ENCODE peak calls at places on chromosomes 4 and X, in four cellular contexts. One of them, this sample, is unnamed.

GRCh38 chr4:56099378-56099786 is 150.6 kb downstream of the CEP135 start:
- DNase-seq in NCI-H2171 treated with DMSO at 0.1 percent for 48 hours: no peak
- DNase-seq in dermis blood vessel endothelial cell: no peak
- DNase-seq in activated CD4-positive, alpha-beta T cell treated with anti-CD3 and anti-CD28 coated beads, Interleukin-2, amount 10 ng/mL, durations not matched to agents 7 days and 5 days: no peak
- DNase-seq in this sample: no peak

GRCh38 chr4:99300934-99301333 is 10.1 kb upstream of the ADH1A start:
- DNase-seq in NCI-H2171 treated with DMSO at 0.1 percent for 48 hours: peak
- DNase-seq in dermis blood vessel endothelial cell: peak
- DNase-seq in activated CD4-positive, alpha-beta T cell treated with anti-CD3 and anti-CD28 coated beads, Interleukin-2, amount 10 ng/mL, durations not matched to agents 7 days and 5 days: no peak
- DNase-seq in this sample: no peak

GRCh38 chr4:84855774-84856173 is 110.7 kb downstream of the WDFY3 start:
- DNase-seq in activated CD4-positive, alpha-beta T cell treated with anti-CD3 and anti-CD28 coated beads, Interleukin-2, amount 10 ng/mL, durations not matched to agents 7 days and 5 days: no peak
- DNase-seq in NCI-H2171 treated with DMSO at 0.1 percent for 48 hours: no peak
- DNase-seq in dermis blood vessel endothelial cell: no peak
- DNase-seq in this sample: no peak

GRCh38 chrX:40151211-40152172 is 53.7 kb upstream of the BCOR start:
- DNase-seq in dermis blood vessel endothelial cell: no peak
- DNase-seq in activated CD4-positive, alpha-beta T cell treated with anti-CD3 and anti-CD28 coated beads, Interleukin-2, amount 10 ng/mL, durations not matched to agents 7 days and 5 days: no peak
- DNase-seq in NCI-H2171 treated with DMSO at 0.1 percent for 48 hours: peak
- DNase-seq in this sample: peak

GRCh38 chr4:139734201-139734874 is 68.7 kb downstream of the MGST2 start:
- DNase-seq in activated CD4-positive, alpha-beta T cell treated with anti-CD3 and anti-CD28 coated beads, Interleukin-2, amount 10 ng/mL, durations not matched to agents 7 days and 5 days: no peak
- DNase-seq in dermis blood vessel endothelial cell: no peak
- DNase-seq in NCI-H2171 treated with DMSO at 0.1 percent for 48 hours: peak
- DNase-seq in this sample: no peak

GRCh38 chr4:14771091-14771490 is 231.2 kb upstream of the CPEB2 start:
- DNase-seq in activated CD4-positive, alpha-beta T cell treated with anti-CD3 and anti-CD28 coated beads, Interleukin-2, amount 10 ng/mL, durations not matched to agents 7 days and 5 days: no peak
- DNase-seq in NCI-H2171 treated with DMSO at 0.1 percent for 48 hours: no peak
- DNase-seq in dermis blood vessel endothelial cell: no peak
- DNase-seq in this sample: no peak

GRCh38 chr4:150794706-150795105 is 212.8 kb downstream of the MAB21L2 start:
- DNase-seq in dermis blood vessel endothelial cell: no peak
- DNase-seq in activated CD4-positive, alpha-beta T cell treated with anti-CD3 and anti-CD28 coated beads, Interleukin-2, amount 10 ng/mL, durations not matched to agents 7 days and 5 days: no peak
- DNase-seq in NCI-H2171 treated with DMSO at 0.1 percent for 48 hours: no peak
- DNase-seq in this sample: no peak

GRCh38 chr4:102687373-102687981 is 73.3 kb downstream of the MANBA start:
- DNase-seq in NCI-H2171 treated with DMSO at 0.1 percent for 48 hours: no peak
- DNase-seq in activated CD4-positive, alpha-beta T cell treated with anti-CD3 and anti-CD28 coated beads, Interleukin-2, amount 10 ng/mL, durations not matched to agents 7 days and 5 days: no peak
- DNase-seq in dermis blood vessel endothelial cell: no peak
- DNase-seq in this sample: peak

GRCh38 chr4:41339812-41340809 is 83.4 kb downstream of the UCHL1 start:
- DNase-seq in dermis blood vessel endothelial cell: peak
- DNase-seq in activated CD4-positive, alpha-beta T cell treated with anti-CD3 and anti-CD28 coated beads, Interleukin-2, amount 10 ng/mL, durations not matched to agents 7 days and 5 days: no peak
- DNase-seq in NCI-H2171 treated with DMSO at 0.1 percent for 48 hours: peak
- DNase-seq in this sample: no peak

GRCh38 chr4:29058519-29058918 is 1661.7 kb upstream of the PCDH7 start:
- DNase-seq in activated CD4-positive, alpha-beta T cell treated with anti-CD3 and anti-CD28 coated beads, Interleukin-2, amount 10 ng/mL, durations not matched to agents 7 days and 5 days: no peak
- DNase-seq in NCI-H2171 treated with DMSO at 0.1 percent for 48 hours: no peak
- DNase-seq in dermis blood vessel endothelial cell: no peak
- DNase-seq in this sample: no peak

GRCh38 chr4:144894525-144894924 is 203.5 kb downstream of the ANAPC10 start:
- DNase-seq in activated CD4-positive, alpha-beta T cell treated with anti-CD3 and anti-CD28 coated beads, Interleukin-2, amount 10 ng/mL, durations not matched to agents 7 days and 5 days: no peak
- DNase-seq in NCI-H2171 treated with DMSO at 0.1 percent for 48 hours: no peak
- DNase-seq in dermis blood vessel endothelial cell: no peak
- DNase-seq in this sample: no peak

GRCh38 chrX:95764972-95765451 is 919.6 kb upstream of the DIAPH2 start:
- DNase-seq in NCI-H2171 treated with DMSO at 0.1 percent for 48 hours: peak
- DNase-seq in activated CD4-positive, alpha-beta T cell treated with anti-CD3 and anti-CD28 coated beads, Interleukin-2, amount 10 ng/mL, durations not matched to agents 7 days and 5 days: no peak
- DNase-seq in dermis blood vessel endothelial cell: peak
- DNase-seq in this sample: peak

GRCh38 chr4:57190651-57191481 is 80.7 kb upstream of the IGFBP7 start:
- DNase-seq in NCI-H2171 treated with DMSO at 0.1 percent for 48 hours: no peak
- DNase-seq in dermis blood vessel endothelial cell: peak
- DNase-seq in activated CD4-positive, alpha-beta T cell treated with anti-CD3 and anti-CD28 coated beads, Interleukin-2, amount 10 ng/mL, durations not matched to agents 7 days and 5 days: peak
- DNase-seq in this sample: peak

GRCh38 chr4:14095881-14096280 is 468.4 kb upstream of the BOD1L1 start:
- DNase-seq in activated CD4-positive, alpha-beta T cell treated with anti-CD3 and anti-CD28 coated beads, Interleukin-2, amount 10 ng/mL, durations not matched to agents 7 days and 5 days: no peak
- DNase-seq in dermis blood vessel endothelial cell: no peak
- DNase-seq in NCI-H2171 treated with DMSO at 0.1 percent for 48 hours: no peak
- DNase-seq in this sample: no peak

GRCh38 chr4:40856836-40857362 is 107.1 kb downstream of the NSUN7 start:
- DNase-seq in dermis blood vessel endothelial cell: peak
- DNase-seq in NCI-H2171 treated with DMSO at 0.1 percent for 48 hours: peak
- DNase-seq in activated CD4-positive, alpha-beta T cell treated with anti-CD3 and anti-CD28 coated beads, Interleukin-2, amount 10 ng/mL, durations not matched to agents 7 days and 5 days: peak
- DNase-seq in this sample: peak

GRCh38 chr4:181569553-181569952 is 673.6 kb upstream of the TENM3 start:
- DNase-seq in activated CD4-positive, alpha-beta T cell treated with anti-CD3 and anti-CD28 coated beads, Interleukin-2, amount 10 ng/mL, durations not matched to agents 7 days and 5 days: no peak
- DNase-seq in NCI-H2171 treated with DMSO at 0.1 percent for 48 hours: peak
- DNase-seq in dermis blood vessel endothelial cell: no peak
- DNase-seq in this sample: peak

GRCh38 chr4:175419120-175419774 is 392.8 kb downstream of the GPM6A start:
- DNase-seq in activated CD4-positive, alpha-beta T cell treated with anti-CD3 and anti-CD28 coated beads, Interleukin-2, amount 10 ng/mL, durations not matched to agents 7 days and 5 days: no peak
- DNase-seq in dermis blood vessel endothelial cell: no peak
- DNase-seq in NCI-H2171 treated with DMSO at 0.1 percent for 48 hours: no peak
- DNase-seq in this sample: no peak

GRCh38 chr4:2793920-2794706 is 1.2 kb downstream of the SH3BP2 start:
- DNase-seq in activated CD4-positive, alpha-beta T cell treated with anti-CD3 and anti-CD28 coated beads, Interleukin-2, amount 10 ng/mL, durations not matched to agents 7 days and 5 days: no peak
- DNase-seq in NCI-H2171 treated with DMSO at 0.1 percent for 48 hours: peak
- DNase-seq in dermis blood vessel endothelial cell: peak
- DNase-seq in this sample: no peak

GRCh38 chr4:135510582-135510981 is 1309.0 kb upstream of the PABPC4L start:
- DNase-seq in dermis blood vessel endothelial cell: no peak
- DNase-seq in NCI-H2171 treated with DMSO at 0.1 percent for 48 hours: no peak
- DNase-seq in activated CD4-positive, alpha-beta T cell treated with anti-CD3 and anti-CD28 coated beads, Interleukin-2, amount 10 ng/mL, durations not matched to agents 7 days and 5 days: no peak
- DNase-seq in this sample: no peak

GRCh38 chr4:186823989-186824388 is 100.3 kb upstream of the FAT1 start:
- DNase-seq in NCI-H2171 treated with DMSO at 0.1 percent for 48 hours: no peak
- DNase-seq in dermis blood vessel endothelial cell: no peak
- DNase-seq in activated CD4-positive, alpha-beta T cell treated with anti-CD3 and anti-CD28 coated beads, Interleukin-2, amount 10 ng/mL, durations not matched to agents 7 days and 5 days: no peak
- DNase-seq in this sample: no peak

GRCh38 chr4:143302526-143302925 is 34.1 kb upstream of the GAB1 start:
- DNase-seq in activated CD4-positive, alpha-beta T cell treated with anti-CD3 and anti-CD28 coated beads, Interleukin-2, amount 10 ng/mL, durations not matched to agents 7 days and 5 days: no peak
- DNase-seq in dermis blood vessel endothelial cell: no peak
- DNase-seq in NCI-H2171 treated with DMSO at 0.1 percent for 48 hours: no peak
- DNase-seq in this sample: no peak

GRCh38 chr4:160928482-160928881 is 1235.3 kb downstream of the FSTL5 start:
- DNase-seq in NCI-H2171 treated with DMSO at 0.1 percent for 48 hours: no peak
- DNase-seq in activated CD4-positive, alpha-beta T cell treated with anti-CD3 and anti-CD28 coated beads, Interleukin-2, amount 10 ng/mL, durations not matched to agents 7 days and 5 days: no peak
- DNase-seq in dermis blood vessel endothelial cell: no peak
- DNase-seq in this sample: no peak

GRCh38 chrX:116198235-116198634 is 27.7 kb downstream of the AGTR2 start:
- DNase-seq in NCI-H2171 treated with DMSO at 0.1 percent for 48 hours: no peak
- DNase-seq in dermis blood vessel endothelial cell: no peak
- DNase-seq in activated CD4-positive, alpha-beta T cell treated with anti-CD3 and anti-CD28 coated beads, Interleukin-2, amount 10 ng/mL, durations not matched to agents 7 days and 5 days: no peak
- DNase-seq in this sample: no peak

GRCh38 chrX:39688576-39689373 is 409.0 kb downstream of the BCOR start:
- DNase-seq in NCI-H2171 treated with DMSO at 0.1 percent for 48 hours: peak
- DNase-seq in activated CD4-positive, alpha-beta T cell treated with anti-CD3 and anti-CD28 coated beads, Interleukin-2, amount 10 ng/mL, durations not matched to agents 7 days and 5 days: peak
- DNase-seq in dermis blood vessel endothelial cell: peak
- DNase-seq in this sample: peak

GRCh38 chrX:56787734-56788152 is 58.7 kb downstream of the NBDY start:
- DNase-seq in NCI-H2171 treated with DMSO at 0.1 percent for 48 hours: no peak
- DNase-seq in activated CD4-positive, alpha-beta T cell treated with anti-CD3 and anti-CD28 coated beads, Interleukin-2, amount 10 ng/mL, durations not matched to agents 7 days and 5 days: no peak
- DNase-seq in dermis blood vessel endothelial cell: no peak
- DNase-seq in this sample: no peak

GRCh38 chr4:65437102-65437501 is 233.2 kb downstream of the EPHA5 start:
- DNase-seq in dermis blood vessel endothelial cell: peak
- DNase-seq in activated CD4-positive, alpha-beta T cell treated with anti-CD3 and anti-CD28 coated beads, Interleukin-2, amount 10 ng/mL, durations not matched to agents 7 days and 5 days: no peak
- DNase-seq in NCI-H2171 treated with DMSO at 0.1 percent for 48 hours: no peak
- DNase-seq in this sample: no peak

GRCh38 chrX:53859890-53860289 is 173.4 kb upstream of the HUWE1 start:
- DNase-seq in activated CD4-positive, alpha-beta T cell treated with anti-CD3 and anti-CD28 coated beads, Interleukin-2, amount 10 ng/mL, durations not matched to agents 7 days and 5 days: no peak
- DNase-seq in dermis blood vessel endothelial cell: no peak
- DNase-seq in NCI-H2171 treated with DMSO at 0.1 percent for 48 hours: no peak
- DNase-seq in this sample: no peak

GRCh38 chr4:113114884-113115283 is 65.4 kb downstream of the ANK2 start:
- DNase-seq in dermis blood vessel endothelial cell: no peak
- DNase-seq in activated CD4-positive, alpha-beta T cell treated with anti-CD3 and anti-CD28 coated beads, Interleukin-2, amount 10 ng/mL, durations not matched to agents 7 days and 5 days: no peak
- DNase-seq in NCI-H2171 treated with DMSO at 0.1 percent for 48 hours: peak
- DNase-seq in this sample: no peak

GRCh38 chrX:113747274-113747973 is 836.5 kb upstream of the HTR2C start:
- DNase-seq in NCI-H2171 treated with DMSO at 0.1 percent for 48 hours: no peak
- DNase-seq in activated CD4-positive, alpha-beta T cell treated with anti-CD3 and anti-CD28 coated beads, Interleukin-2, amount 10 ng/mL, durations not matched to agents 7 days and 5 days: no peak
- DNase-seq in dermis blood vessel endothelial cell: no peak
- DNase-seq in this sample: no peak

GRCh38 chr4:52868138-52868537 is 6.0 kb downstream of the RASL11B start:
- DNase-seq in NCI-H2171 treated with DMSO at 0.1 percent for 48 hours: peak
- DNase-seq in dermis blood vessel endothelial cell: no peak
- DNase-seq in activated CD4-positive, alpha-beta T cell treated with anti-CD3 and anti-CD28 coated beads, Interleukin-2, amount 10 ng/mL, durations not matched to agents 7 days and 5 days: no peak
- DNase-seq in this sample: no peak

GRCh38 chr4:112552668-112553067 is 36.7 kb upstream of the NEUROG2 start:
- DNase-seq in NCI-H2171 treated with DMSO at 0.1 percent for 48 hours: no peak
- DNase-seq in activated CD4-positive, alpha-beta T cell treated with anti-CD3 and anti-CD28 coated beads, Interleukin-2, amount 10 ng/mL, durations not matched to agents 7 days and 5 days: no peak
- DNase-seq in dermis blood vessel endothelial cell: no peak
- DNase-seq in this sample: no peak

GRCh38 chr4:69994782-69995181 is 984 bp upstream of the STATH start:
- DNase-seq in dermis blood vessel endothelial cell: no peak
- DNase-seq in activated CD4-positive, alpha-beta T cell treated with anti-CD3 and anti-CD28 coated beads, Interleukin-2, amount 10 ng/mL, durations not matched to agents 7 days and 5 days: no peak
- DNase-seq in NCI-H2171 treated with DMSO at 0.1 percent for 48 hours: no peak
- DNase-seq in this sample: no peak

GRCh38 chr4:152011469-152011868 is 250.7 kb upstream of the GATB start:
- DNase-seq in activated CD4-positive, alpha-beta T cell treated with anti-CD3 and anti-CD28 coated beads, Interleukin-2, amount 10 ng/mL, durations not matched to agents 7 days and 5 days: no peak
- DNase-seq in dermis blood vessel endothelial cell: no peak
- DNase-seq in NCI-H2171 treated with DMSO at 0.1 percent for 48 hours: no peak
- DNase-seq in this sample: no peak

GRCh38 chr4:184143770-184144564 is 73.7 kb downstream of the ENPP6 start:
- DNase-seq in NCI-H2171 treated with DMSO at 0.1 percent for 48 hours: no peak
- DNase-seq in activated CD4-positive, alpha-beta T cell treated with anti-CD3 and anti-CD28 coated beads, Interleukin-2, amount 10 ng/mL, durations not matched to agents 7 days and 5 days: no peak
- DNase-seq in dermis blood vessel endothelial cell: no peak
- DNase-seq in this sample: no peak

This sample was measured in GM13977.